ENCODE peak calls at places on chromosomes 1 and 21, in four cellular contexts. N is H1, Y is K562, A is HepG2. C is an unnamed sample.

GRCh38 chr1:53616511-53616910 is 122.5 kb downstream of the GLIS1 start:
- DNase-seq in A (no peak), Y (no peak), N (no peak), C (no peak)

GRCh38 chr1:57747818-57748217 is 324.0 kb upstream of the DAB1 start:
- DNase-seq in Y (no peak), A (no peak), N (no peak), C (no peak)

GRCh38 chr21:42568377-42568776 is 54.7 kb downstream of the SLC37A1 start:
- DNase-seq in Y (no peak), A (no peak), N (no peak), C (no peak)

GRCh38 chr1:228748431-228748830 is 13.2 kb downstream of the RHOU start:
- DNase-seq in N (no peak), A (no peak), Y (no peak), C (no peak)

GRCh38 chr1:19329188-19329587 is 17.1 kb downstream of the SLC66A1 start:
- DNase-seq in A (no peak), Y (no peak), N (no peak), C (no peak)

GRCh38 chr1:246043556-246043955 is 463.5 kb downstream of the SMYD3 start:
- DNase-seq in A (no peak), Y (no peak), N (no peak), C (no peak)

GRCh38 chr1:192959657-192960186 is 99.4 kb downstream of the UCHL5 start:
- DNase-seq in Y (no peak), A (no peak), N (no peak), C (no peak)

GRCh38 chr1:64936958-64937357 is 29.4 kb downstream of the JAK1 start:
- DNase-seq in A (no peak), Y (no peak), N (no peak), C (no peak)

GRCh38 chr1:241606544-241606943 is 33.6 kb downstream of the CHML start:
- DNase-seq in A (no peak), Y (no peak), N (no peak), C (no peak)

GRCh38 chr1:112530832-112531231 is 22.1 kb downstream of the WNT2B start:
- DNase-seq in A (no peak), N (no peak), Y (no peak), C (no peak)

GRCh38 chr1:167439301-167439988 is 78.9 kb downstream of the CD247 start:
- DNase-seq in A (peak; percentile 20), Y (peak; percentile 64), N (peak; percentile 79), C (peak; percentile 55)

GRCh38 chr1:183303901-183304300 is 114.3 kb downstream of the NMNAT2 start:
- DNase-seq in Y (no peak), N (no peak), A (no peak), C (no peak)

GRCh38 chr1:1421907-1422464 is 910 bp upstream of the ANKRD65 start:
- DNase-seq in A (no peak), Y (no peak), N (no peak), C (no peak)

GRCh38 chr1:1421147-1421906 is at the start of gene ANKRD65:
- DNase-seq in A (peak; percentile 74), Y (no peak), N (peak; percentile 44), C (no peak)

GRCh38 chr1:1424623-1425229 is 3.6 kb upstream of the ANKRD65 start:
- DNase-seq in Y (no peak), A (no peak), N (no peak), C (no peak)

GRCh38 chr1:1422465-1423244 is 1.6 kb upstream of the ANKRD65 start:
- DNase-seq in A (no peak), N (no peak), Y (no peak), C (no peak)

GRCh38 chr1:1423245-1423597 is 2.1 kb upstream of the ANKRD65 start:
- DNase-seq in N (peak; percentile 45), Y (no peak), A (no peak), C (no peak)
- TF ChIP-seq MAX in N (no peak), Y (no peak), A (no peak), C (no peak)

GRCh38 chr1:30732277-30732996 is 9.1 kb upstream of the MATN1 start:
- DNase-seq in N (no peak), A (no peak), Y (no peak), C (no peak)
- TF ChIP-seq POLR2A in N (no peak), A (no peak), Y (no peak), C (no peak)

GRCh38 chr1:244316986-244317655 is 134.6 kb downstream of the ADSS2 start:
- DNase-seq in A (no peak), Y (no peak), N (no peak), C (no peak)
- TF ChIP-seq RNF2 in A (no peak), Y (no peak), N (no peak), C (no peak)

GRCh38 chr1:10941891-10942541 is 70.4 kb upstream of the TARDBP start:
- DNase-seq in A (no peak), N (peak; percentile 99), Y (peak; percentile 91), C (peak; percentile 71)

GRCh38 chr1:10943041-10943440 is 69.4 kb upstream of the TARDBP start:
- DNase-seq in N (no peak), Y (no peak), A (no peak), C (no peak)

GRCh38 chr1:10943991-10944730 is 68.3 kb upstream of the TARDBP start:
- DNase-seq in A (peak; percentile 25), Y (peak; percentile 44), N (no peak), C (no peak)

GRCh38 chr1:10940838-10941237 is 71.6 kb upstream of the TARDBP start:
- DNase-seq in Y (no peak), A (no peak), N (no peak), C (no peak)

DNA sequence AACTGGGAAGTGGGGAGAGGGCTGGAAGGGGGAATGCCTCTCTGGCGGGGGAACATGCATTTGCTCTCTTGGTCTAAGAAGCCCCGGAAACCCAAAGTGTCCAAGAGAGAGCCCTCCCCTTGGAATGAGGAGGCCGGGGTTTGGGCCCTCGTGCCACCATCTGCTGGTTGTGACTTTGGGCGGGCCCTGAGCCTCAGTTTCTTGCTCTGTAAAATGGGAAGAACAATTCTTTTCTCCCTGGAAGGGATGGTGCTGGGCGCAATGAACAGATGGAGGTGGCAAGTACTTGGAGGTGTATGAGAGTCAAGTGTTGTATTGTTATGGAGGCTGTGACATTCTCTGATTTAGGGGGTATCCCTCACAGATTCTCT is 69.9 kb upstream of the TARDBP start:
- DNase-seq in N (no peak), A (no peak), Y (no peak), C (no peak)
- TF ChIP-seq MAX in N (no peak), A (no peak), Y (no peak), C (no peak)

GRCh38 chr1:7960867-7961198 is 678 bp upstream of the PARK7 start:
- DNase-seq in Y (no peak), N (no peak), A (no peak), C (no peak)

GRCh38 chr1:7962636-7963377 is 1.3 kb downstream of the PARK7 start:
- DNase-seq in Y (no peak), A (no peak), N (no peak), C (no peak)

GRCh38 chr1:7962011-7962335 is 462 bp downstream of the PARK7 start:
- DNase-seq in N (no peak), A (no peak), Y (no peak), C (no peak)

GRCh38 chr1:7960165-7960564 is 1.3 kb upstream of the PARK7 start:
- DNase-seq in Y (no peak), A (no peak), N (no peak), C (no peak)

DNA sequence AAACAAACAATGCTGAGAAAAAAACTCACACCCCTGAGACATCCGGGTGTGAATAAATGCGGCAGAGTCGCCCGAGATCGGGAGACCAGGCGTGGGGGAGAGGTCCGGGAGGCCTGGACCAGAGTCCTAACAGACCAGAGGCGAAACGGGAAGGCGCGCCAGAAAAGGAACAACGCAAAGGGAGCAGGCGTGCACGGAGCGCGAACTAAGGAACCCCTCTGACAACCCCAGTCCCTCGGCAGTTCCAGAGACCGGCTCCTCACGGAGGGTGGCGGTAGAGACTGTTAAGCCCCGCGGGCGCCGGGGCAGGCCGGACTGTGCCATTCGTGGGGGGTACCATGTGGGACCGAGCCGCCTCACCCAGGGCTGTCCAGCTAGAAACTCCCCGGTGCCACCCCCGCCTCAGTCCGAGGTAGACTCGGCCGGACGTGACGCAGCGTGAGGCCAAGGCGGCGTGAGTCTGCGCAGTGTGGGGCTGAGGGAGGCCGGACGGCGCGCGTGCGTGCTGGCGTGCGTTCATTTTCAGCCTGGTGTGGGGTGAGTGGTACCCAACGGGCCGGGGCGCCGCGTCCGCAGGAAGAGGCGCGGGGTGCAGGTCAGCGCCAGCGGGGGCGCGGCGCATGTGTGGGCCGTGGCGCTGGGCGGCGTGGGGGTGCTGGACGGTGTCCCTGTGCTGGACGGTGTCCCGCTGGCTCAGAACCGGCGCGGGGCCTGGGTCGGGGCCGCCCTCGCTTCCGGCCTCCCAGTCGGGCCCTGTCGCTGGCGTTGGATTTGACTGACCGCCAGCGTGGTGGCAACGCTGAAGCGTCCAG is at the start of gene PARK7:
- DNase-seq in Y (peak; percentile 99), A (peak; percentile 96), N (peak; percentile 99), C (peak; percentile 99)
- TF ChIP-seq POLR2A in Y (peak; percentile 97), A (peak; percentile 92), N (peak; percentile 89), C (peak; percentile 89)

GRCh38 chr1:226651732-226652105 is 87.4 kb downstream of the ITPKB start:
- DNase-seq in A (no peak), Y (no peak), N (no peak), C (no peak)

GRCh38 chr1:226649780-226650179 is 89.3 kb downstream of the ITPKB start:
- DNase-seq in A (no peak), Y (peak; percentile 57), N (no peak), C (no peak)

GRCh38 chr1:226651041-226651731 is 87.9 kb downstream of the ITPKB start:
- DNase-seq in A (no peak), Y (no peak), N (no peak), C (no peak)

GRCh38 chr1:226649244-226649643 is 89.8 kb downstream of the ITPKB start:
- DNase-seq in Y (no peak), A (no peak), N (no peak), C (no peak)

DNA sequence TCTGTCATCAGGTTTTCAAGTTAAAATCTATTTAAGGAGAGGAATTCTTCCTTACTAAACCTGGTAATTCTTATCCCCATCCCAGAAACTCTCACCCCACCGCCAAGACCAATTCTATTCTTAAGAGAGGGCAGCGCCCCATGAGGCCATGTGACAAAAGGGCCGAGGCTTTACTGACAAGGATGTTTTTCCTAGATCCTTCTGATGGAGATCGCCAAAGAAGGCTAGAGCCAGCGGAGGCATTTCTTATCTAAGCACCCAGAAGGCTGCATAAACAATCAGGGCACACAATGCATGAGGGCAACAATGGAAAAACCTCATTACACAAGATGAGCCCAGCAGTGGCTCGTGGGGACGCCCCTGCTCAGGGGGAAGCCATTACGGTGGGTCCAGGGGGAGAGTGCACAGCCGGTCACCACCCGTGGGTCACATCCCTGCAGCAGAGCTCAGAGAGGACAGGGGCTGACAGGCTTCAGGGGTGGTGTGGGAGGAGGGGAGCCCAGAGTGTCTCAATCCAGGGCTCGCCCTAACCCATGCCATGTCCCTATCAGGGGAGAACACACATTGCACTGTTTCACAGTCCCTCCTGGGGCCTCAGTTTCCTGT is 88.7 kb downstream of the ITPKB start:
- DNase-seq in A (no peak), Y (peak; percentile 65), N (no peak), C (no peak)
- TF ChIP-seq RNF2 in A (no peak), Y (no peak), N (no peak), C (no peak)

C was measured in A549.